ENCODE peak calls at places on chromosome 3, in five cellular contexts. H is MM.1S, G is A549, V is cardiac muscle cell, X is PC-3. T is an unnamed sample.
A peak's percentile ranks its signal among the peaks of the same experiment; 100 is the strongest.

GRCh38 chr3:178602864-178603263 is 66.6 kb downstream of the KCNMB2 start:
- DNase-seq in X (no peak), V (no peak), H (no peak), G (no peak), T (no peak)

GRCh38 chr3:16406175-16406574 is 107.3 kb downstream of the RFTN1 start:
- DNase-seq in G (no peak), X (no peak), V (no peak), H (no peak), T (no peak)

GRCh38 chr3:145854486-145854885 is 306.5 kb downstream of the PLOD2 start:
- DNase-seq in V (no peak), X (no peak), G (no peak), H (no peak), T (no peak)

GRCh38 chr3:69251078-69251805 is 128.8 kb upstream of the LMOD3 start:
- DNase-seq in H (no peak), X (no peak), G (no peak), V (no peak), T (no peak)

GRCh38 chr3:12284591-12284990 is 4.3 kb upstream of the PPARG start:
- DNase-seq in V (no peak), G (no peak), H (no peak), X (no peak), T (no peak)

GRCh38 chr3:160106905-160107861 is 118.0 kb upstream of the C3orf80 start:
- DNase-seq in V (no peak), H (no peak), G (no peak), X (no peak), T (no peak)

GRCh38 chr3:16908006-16908405 is 23.3 kb downstream of the PLCL2 start:
- DNase-seq in X (no peak), G (no peak), V (no peak), H (no peak), T (no peak)

GRCh38 chr3:53102601-53103147 is 27.6 kb downstream of the RFT1 start:
- DNase-seq in X (no peak), H (peak; percentile 80), G (no peak), V (no peak), T (peak; percentile 15)

GRCh38 chr3:94587291-94587690 is 524.4 kb downstream of the NSUN3 start:
- DNase-seq in G (no peak), H (no peak), X (peak; percentile 68), V (no peak), T (no peak)

GRCh38 chr3:194292331-194292730 is 58.8 kb downstream of the CPN2 start:
- DNase-seq in X (no peak), H (no peak), G (no peak), V (no peak), T (no peak)

GRCh38 chr3:116586285-116586944 is 123.2 kb upstream of the TUSC7 start:
- DNase-seq in G (no peak), X (no peak), V (no peak), H (no peak), T (no peak)

GRCh38 chr3:15579071-15579470 is 22.3 kb downstream of the HACL1 start:
- DNase-seq in X (no peak), H (no peak), V (no peak), G (no peak), T (no peak)

GRCh38 chr3:83453010-83453409 is 1505.8 kb upstream of the CADM2 start:
- DNase-seq in G (no peak), X (no peak), V (no peak), H (no peak), T (no peak)

GRCh38 chr3:194312743-194313281 is 38.3 kb downstream of the CPN2 start:
- DNase-seq in X (peak; percentile 83), V (peak; percentile 78), G (no peak), H (no peak), T (no peak)

GRCh38 chr3:141385386-141386079 is 17.2 kb downstream of the ZBTB38 start:
- DNase-seq in V (peak; percentile 47), H (peak; percentile 96), G (no peak), X (no peak), T (no peak)

GRCh38 chr3:192884831-192885356 is 32.8 kb downstream of the MB21D2 start:
- DNase-seq in V (peak; percentile 40), G (no peak), H (no peak), X (peak; percentile 92), T (no peak)

GRCh38 chr3:131537531-131537930 is 34.8 kb upstream of the MRPL3 start:
- DNase-seq in X (no peak), G (no peak), V (no peak), H (no peak), T (no peak)

GRCh38 chr3:131532645-131533044 is 29.9 kb upstream of the MRPL3 start:
- DNase-seq in V (no peak), H (no peak), G (no peak), X (no peak), T (no peak)

GRCh38 chr3:131538968-131539367 is 36.2 kb upstream of the MRPL3 start:
- DNase-seq in V (no peak), X (no peak), G (no peak), H (no peak), T (no peak)

GRCh38 chr3:131535596-131535995 is 32.8 kb upstream of the MRPL3 start:
- DNase-seq in X (peak; percentile 85), V (no peak), H (no peak), G (no peak), T (no peak)

DNA sequence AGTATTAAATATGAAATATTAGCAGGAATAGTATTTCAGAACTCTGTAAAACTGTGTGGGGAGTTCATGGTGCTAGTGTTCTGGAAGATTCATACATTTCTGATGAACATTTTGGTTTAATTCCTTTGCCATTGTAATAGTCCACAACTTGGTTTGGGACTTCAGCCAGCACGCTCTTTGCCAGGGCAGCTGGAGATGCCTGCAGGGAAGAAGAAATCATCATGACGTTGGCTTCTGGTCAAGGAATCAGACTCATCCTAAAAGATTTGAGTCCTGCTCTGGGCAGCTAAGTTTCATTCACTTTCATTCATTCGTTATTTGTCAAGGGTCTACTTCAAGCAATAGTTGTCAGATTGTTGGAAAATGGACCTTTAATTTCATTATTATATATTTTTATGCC is 32.4 kb upstream of the MRPL3 start:
- DNase-seq in G (no peak), X (peak; percentile 78), H (no peak), V (peak; percentile 6), T (no peak)
- H3K4me3 ChIP-seq in G (no peak overlapping the region), X (no peak overlapping the region), H (no peak overlapping the region), V (no peak overlapping the region), T (no peak overlapping the region)

GRCh38 chr3:124267406-124267805 is 275.5 kb upstream of the ROPN1 start:
- DNase-seq in H (no peak), X (no peak), V (no peak), G (no peak), T (no peak)

GRCh38 chr3:124261301-124261700 is 269.4 kb upstream of the ROPN1 start:
- DNase-seq in G (no peak), V (no peak), X (no peak), H (no peak), T (no peak)

GRCh38 chr3:124260206-124260915 is 268.4 kb upstream of the ROPN1 start:
- DNase-seq in G (peak; percentile 19), V (peak; percentile 83), X (peak; percentile 72), H (no peak), T (no peak)

GRCh38 chr3:124266517-124266916 is 274.6 kb upstream of the ROPN1 start:
- DNase-seq in H (no peak), G (no peak), X (peak; percentile 87), V (peak; percentile 39), T (no peak)

DNA sequence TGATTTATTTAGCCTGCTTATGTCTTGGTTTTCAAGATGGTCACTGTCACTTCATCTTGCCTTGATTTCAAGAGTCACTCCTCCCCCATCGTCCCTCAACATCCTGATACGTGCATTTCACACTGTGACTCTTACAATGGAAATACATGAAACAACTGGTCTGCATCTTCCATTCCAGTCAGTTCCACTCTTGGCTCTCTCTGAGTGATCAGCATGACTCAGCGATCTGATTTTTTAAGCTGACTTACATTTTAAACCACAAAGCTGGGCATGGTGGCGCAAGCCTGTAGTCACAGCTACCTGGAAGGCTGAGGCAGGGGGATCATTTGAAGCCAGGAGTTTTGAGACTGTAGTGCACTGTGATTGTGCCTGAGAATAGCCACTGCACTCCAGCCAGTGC is 271.2 kb upstream of the ROPN1 start:
- DNase-seq in G (peak; percentile 21), V (peak; percentile 92), X (peak; percentile 93), H (no peak), T (no peak)
- TF ChIP-seq CTCF in G (no peak), V (no peak), X (no peak), H (no peak), T (no peak)

DNA sequence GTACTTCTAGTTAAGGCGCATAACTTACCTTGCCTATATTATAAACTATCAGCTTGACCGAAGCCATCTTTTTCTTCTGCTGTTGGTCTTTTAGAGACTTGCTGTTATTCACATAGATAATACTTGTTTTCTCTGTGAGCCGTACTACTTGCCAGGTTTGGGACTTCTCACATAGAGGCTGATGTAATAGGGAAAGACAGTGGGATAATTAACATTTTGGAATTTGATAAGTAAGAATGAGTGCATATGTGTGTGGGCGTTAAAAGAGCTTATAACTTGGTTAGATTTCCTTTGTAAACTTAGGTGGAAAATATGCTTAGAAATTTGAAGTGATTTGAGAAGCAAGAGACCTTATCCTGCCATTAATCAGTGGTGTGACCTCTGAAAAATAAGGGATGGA is 47.8 kb downstream of the FNDC3B start:
- DNase-seq in X (no peak), G (no peak), V (peak; percentile 54), H (no peak), T (no peak)
- H3K4me3 ChIP-seq in X (no peak overlapping the region), G (no peak overlapping the region), V (no peak overlapping the region), H (peak overlapping the region; percentile 35), T (no peak overlapping the region)

GRCh38 chr3:9715764-9716437 is 12.3 kb downstream of the CPNE9 start:
- DNase-seq in G (peak; percentile 86), V (peak; percentile 94), X (peak; percentile 96), H (no peak), T (no peak)
- TF ChIP-seq CTCF in G (peak; percentile 87), V (peak; percentile 99), X (peak; percentile 98), H (no peak), T (peak; percentile 35)

DNA sequence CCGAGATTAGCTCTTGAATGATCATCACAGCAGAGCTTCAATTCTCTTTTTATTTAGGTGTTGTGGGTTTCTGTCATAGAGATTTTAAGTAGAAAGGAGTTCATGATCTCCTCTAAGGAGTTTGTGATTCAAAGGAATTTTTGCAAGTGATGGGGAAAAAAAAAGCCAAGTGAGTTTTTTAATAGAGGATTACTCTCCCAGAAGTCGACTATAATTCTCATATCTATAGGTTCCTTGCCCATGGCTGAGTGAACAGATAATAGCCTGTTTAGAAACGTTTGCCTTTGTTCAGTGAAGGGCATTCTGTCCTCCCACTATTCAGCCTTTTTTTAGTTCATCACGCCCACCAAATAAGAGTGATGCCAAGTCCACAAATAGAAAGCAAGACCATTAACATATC is 398.3 kb upstream of the CNTN3 start:
- DNase-seq in X (no peak), G (no peak), V (no peak), H (no peak), T (no peak)
- H3K4me3 ChIP-seq in X (no peak overlapping the region), G (no peak overlapping the region), V (no peak overlapping the region), H (no peak overlapping the region), T (no peak overlapping the region)

GRCh38 chr3:101676219-101676764 is 640 bp downstream of the ZBTB11 start:
- DNase-seq in H (peak; percentile 98), V (peak; percentile 98), X (peak; percentile 98), G (peak; percentile 82), T (peak; percentile 86)
- TF ChIP-seq CTCF in H (no peak), V (no peak), X (no peak), G (no peak), T (no peak)

GRCh38 chr3:43638594-43639447 is 17.0 kb upstream of the ANO10 start:
- DNase-seq in V (no peak), H (peak; percentile 78), X (peak; percentile 86), G (no peak), T (no peak)
- H3K4me3 ChIP-seq in V (no peak overlapping the region), H (no peak overlapping the region), X (peak overlapping the region; percentile 28), G (no peak overlapping the region), T (no peak overlapping the region)

T was measured in GM12864.